ENCODE peak calls at places on chromosome 22, in four cellular contexts. One of them, this sample, is unnamed.

GRCh38 chr22:46481386-46481785 is 56.0 kb downstream of the CELSR1 start:
- DNase-seq in A549: no peak
- DNase-seq in heart right ventricle: no peak
- DNase-seq in mesenchymal stem cell: no peak
- DNase-seq in this sample: no peak

GRCh38 chr22:36986242-36986821 is 32.9 kb downstream of the TST start:
- DNase-seq in A549: no peak
- DNase-seq in heart right ventricle: no peak
- DNase-seq in mesenchymal stem cell: no peak
- DNase-seq in this sample: no peak

GRCh38 chr22:38317237-38317994 is at the start of gene CSNK1E:
- DNase-seq in A549: peak
- DNase-seq in heart right ventricle: peak
- DNase-seq in mesenchymal stem cell: peak
- DNase-seq in this sample: no peak

GRCh38 chr22:20131856-20132685 is 467 bp downstream of the ZDHHC8 start:
- DNase-seq in A549: no peak
- DNase-seq in heart right ventricle: peak
- DNase-seq in mesenchymal stem cell: no peak
- DNase-seq in this sample: no peak

GRCh38 chr22:45503071-45503815 is 560 bp downstream of the FBLN1 start:
- DNase-seq in A549: no peak
- DNase-seq in heart right ventricle: no peak
- DNase-seq in mesenchymal stem cell: peak
- DNase-seq in this sample: no peak

GRCh38 chr22:21445437-21446127 is 21.6 kb upstream of the TMEM191C start:
- DNase-seq in A549: no peak
- DNase-seq in heart right ventricle: peak
- DNase-seq in mesenchymal stem cell: no peak
- DNase-seq in this sample: no peak

GRCh38 chr22:19710769-19711106 is 3.6 kb upstream of the SEPTIN5 start:
- DNase-seq in A549: no peak
- DNase-seq in heart right ventricle: no peak
- DNase-seq in mesenchymal stem cell: no peak
- DNase-seq in this sample: no peak

GRCh38 chr22:20794132-20794990 is 20.4 kb downstream of the SERPIND1 start:
- DNase-seq in A549: no peak
- DNase-seq in heart right ventricle: no peak
- DNase-seq in mesenchymal stem cell: no peak
- DNase-seq in this sample: no peak

GRCh38 chr22:21778705-21779363 is 43.2 kb upstream of the YPEL1 start:
- DNase-seq in A549: no peak
- DNase-seq in heart right ventricle: no peak
- DNase-seq in mesenchymal stem cell: peak
- DNase-seq in this sample: no peak

GRCh38 chr22:41567452-41567768 is 6.6 kb downstream of the CSDC2 start:
- DNase-seq in A549: no peak
- DNase-seq in heart right ventricle: no peak
- DNase-seq in mesenchymal stem cell: no peak
- DNase-seq in this sample: no peak

GRCh38 chr22:41564563-41564962 is 3.8 kb downstream of the CSDC2 start:
- DNase-seq in A549: no peak
- DNase-seq in heart right ventricle: no peak
- DNase-seq in mesenchymal stem cell: peak
- DNase-seq in this sample: no peak

GRCh38 chr22:41571786-41572185 is 11.0 kb downstream of the CSDC2 start:
- DNase-seq in A549: no peak
- DNase-seq in heart right ventricle: no peak
- DNase-seq in mesenchymal stem cell: no peak
- DNase-seq in this sample: no peak

GRCh38 chr22:41565403-41566054 is 4.7 kb downstream of the CSDC2 start:
- DNase-seq in A549: peak
- DNase-seq in heart right ventricle: no peak
- DNase-seq in mesenchymal stem cell: peak
- DNase-seq in this sample: peak

DNA sequence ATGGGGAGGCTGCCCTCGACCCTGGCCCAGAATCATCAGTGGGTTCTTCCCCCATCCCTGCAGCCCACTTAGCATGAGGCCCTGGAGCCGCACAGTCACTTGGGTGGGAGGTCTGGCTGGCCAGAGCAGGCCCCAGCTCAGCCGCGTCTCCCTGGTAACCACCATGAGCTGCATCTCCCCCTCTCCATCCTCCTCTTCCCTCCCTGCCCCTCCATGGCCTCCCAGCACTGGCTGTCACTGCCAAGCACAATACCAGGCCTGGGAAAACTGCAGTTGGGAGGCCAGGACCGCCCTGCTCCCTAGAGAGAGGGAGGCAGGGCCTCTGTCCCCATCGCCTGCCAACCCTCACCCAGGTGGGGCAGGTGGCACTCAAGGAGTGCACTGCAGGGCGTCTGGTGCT is 8.0 kb downstream of the CSDC2 start:
- DNase-seq in A549: no peak
- DNase-seq in heart right ventricle: no peak
- DNase-seq in mesenchymal stem cell: no peak
- DNase-seq in this sample: no peak
- H3K27ac ChIP-seq in A549: no peak
- H3K27ac ChIP-seq in heart right ventricle: no peak
- H3K27ac ChIP-seq in mesenchymal stem cell: no peak
- H3K27ac ChIP-seq in this sample: no peak

GRCh38 chr22:29799217-29799680 is 32.1 kb downstream of the UQCR10 start:
- DNase-seq in A549: peak
- DNase-seq in heart right ventricle: peak
- DNase-seq in mesenchymal stem cell: peak
- DNase-seq in this sample: peak
- H3K27ac ChIP-seq in A549: peak
- H3K27ac ChIP-seq in heart right ventricle: peak
- H3K27ac ChIP-seq in mesenchymal stem cell: peak
- H3K27ac ChIP-seq in this sample: peak

GRCh38 chr22:40204331-40205116 is 26.8 kb downstream of the TNRC6B start:
- DNase-seq in A549: no peak
- DNase-seq in heart right ventricle: no peak
- DNase-seq in mesenchymal stem cell: peak
- DNase-seq in this sample: no peak
- H3K27ac ChIP-seq in A549: no peak
- H3K27ac ChIP-seq in heart right ventricle: peak
- H3K27ac ChIP-seq in mesenchymal stem cell: no peak
- H3K27ac ChIP-seq in this sample: no peak

GRCh38 chr22:49639956-49640355 is 187.7 kb downstream of the BRD1 start:
- DNase-seq in A549: no peak
- DNase-seq in heart right ventricle: no peak
- DNase-seq in mesenchymal stem cell: no peak
- DNase-seq in this sample: no peak
- H3K27ac ChIP-seq in A549: no peak
- H3K27ac ChIP-seq in heart right ventricle: no peak
- H3K27ac ChIP-seq in mesenchymal stem cell: no peak
- H3K27ac ChIP-seq in this sample: no peak

GRCh38 chr22:30205281-30206115 is 41.1 kb downstream of the LIF start:
- DNase-seq in A549: peak
- DNase-seq in heart right ventricle: peak
- DNase-seq in mesenchymal stem cell: peak
- DNase-seq in this sample: no peak
- H3K27ac ChIP-seq in A549: peak
- H3K27ac ChIP-seq in heart right ventricle: peak
- H3K27ac ChIP-seq in mesenchymal stem cell: peak
- H3K27ac ChIP-seq in this sample: peak